ENCODE peak calls at places on chromosomes 13 and 19, in four cellular contexts. S is activated CD4-positive, alpha-beta T cell treated with anti-CD3 and anti-CD28 coated beads, Interleukin-2, amount 50 U/mL, for 4 hours; A is T-helper 2 cell; L is CD4-positive, alpha-beta memory T cell. C is an unnamed sample.

GRCh38 chr13:41075034-41075433 is 13.7 kb downstream of the WBP4 start:
- DNase-seq in S (peak; percentile 32), A (peak; percentile 8), L (peak; percentile 52), C (no peak)

GRCh38 chr13:98570929-98571372 is 6.0 kb downstream of the STK24 start:
- DNase-seq in A (peak; percentile 39), L (peak; percentile 65), S (no peak), C (peak; percentile 14)

GRCh38 chr13:71285700-71286099 is 581.3 kb downstream of the DACH1 start:
- DNase-seq in S (no peak), L (no peak), A (no peak), C (no peak)

GRCh38 chr19:14112051-14112808 is 5.3 kb downstream of the PRKACA start:
- DNase-seq in S (no peak), A (no peak), L (no peak), C (no peak)

GRCh38 chr13:113387396-113387795 is 23.5 kb upstream of the GRTP1 start:
- DNase-seq in L (no peak), A (no peak), S (no peak), C (no peak)

GRCh38 chr13:82791035-82791434 is 1091.2 kb downstream of the SLITRK1 start:
- DNase-seq in A (no peak), L (no peak), S (no peak), C (no peak)

GRCh38 chr13:113864303-113864890 is 521 bp upstream of the GAS6 start:
- DNase-seq in A (no peak), L (no peak), S (no peak), C (no peak)

GRCh38 chr19:53037101-53038097 is 7.1 kb upstream of the ERVV-2 start:
- DNase-seq in S (no peak), A (no peak), L (no peak), C (no peak)

GRCh38 chr19:45901912-45902650 is at the start of gene MYPOP:
- DNase-seq in A (no peak), L (no peak), S (no peak), C (no peak)

GRCh38 chr19:19595171-19595701 is 23.3 kb downstream of the PBX4 start:
- DNase-seq in L (no peak), S (no peak), A (no peak), C (no peak)

GRCh38 chr19:29549105-29550070 is 23.6 kb downstream of the VSTM2B start:
- DNase-seq in S (no peak), A (no peak), L (no peak), C (no peak)

GRCh38 chr13:112870737-112871287 is 98.2 kb upstream of the MCF2L start:
- DNase-seq in L (no peak), S (no peak), A (no peak), C (no peak)

GRCh38 chr19:39038098-39038497 is 5.7 kb upstream of the FBXO27 start:
- DNase-seq in L (no peak), A (no peak), S (no peak), C (no peak)

GRCh38 chr13:110712081-110712848 is 1.2 kb upstream of the ING1 start:
- DNase-seq in L (peak; percentile 90), S (peak; percentile 70), A (peak; percentile 74), C (no peak)

GRCh38 chr13:98451676-98452105 is 125.2 kb downstream of the STK24 start:
- DNase-seq in L (no peak), S (no peak), A (no peak), C (no peak)

GRCh38 chr13:37546087-37546486 is 52.5 kb downstream of the POSTN start:
- DNase-seq in S (no peak), A (no peak), L (no peak), C (no peak)

GRCh38 chr19:50490411-50490811 is 13.8 kb upstream of the GARIN5A start:
- DNase-seq in S (no peak), A (no peak), L (no peak), C (no peak)

GRCh38 chr19:51018745-51019543 is 565 bp downstream of the KLK10 start:
- DNase-seq in L (no peak), S (no peak), A (no peak), C (no peak)

GRCh38 chr13:20769834-20770233 is 3.9 kb downstream of the EEF1AKMT1 start:
- DNase-seq in L (no peak), S (no peak), A (no peak), C (no peak)

GRCh38 chr19:16626796-16627193 is 1.2 kb downstream of the MED26 start:
- DNase-seq in A (no peak), L (peak; percentile 10), S (no peak), C (no peak)

GRCh38 chr19:16325161-16325527 is 518 bp downstream of the KLF2 start:
- DNase-seq in L (no peak), S (peak; percentile 38), A (no peak), C (peak; percentile 65)

GRCh38 chr19:18291019-18291524 is 9.7 kb upstream of the JUND start:
- DNase-seq in L (peak; percentile 29), S (no peak), A (no peak), C (no peak)

GRCh38 chr13:47480941-47481340 is 520.1 kb downstream of the SUCLA2 start:
- DNase-seq in S (no peak), L (no peak), A (no peak), C (no peak)

GRCh38 chr13:46605089-46605488 is 52.1 kb downstream of the LRCH1 start:
- DNase-seq in S (no peak), A (no peak), L (no peak), C (no peak)

GRCh38 chr13:36904219-36904618 is 15.8 kb downstream of the SMAD9 start:
- DNase-seq in A (no peak), S (no peak), L (no peak), C (no peak)

GRCh38 chr19:19637523-19638251 is 5.8 kb downstream of the GMIP start:
- DNase-seq in S (no peak), L (no peak), A (no peak), C (no peak)

C was measured in naive thymus-derived CD8-positive, alpha-beta T cell.